ENCODE peak calls at places on chromosomes 6 and 20, in eight cellular contexts. One of them, this sample, is unnamed. For H3K4me1, the result is how much of the 10 kb centered on the place peaks cover.

GRCh38 chr6:21149460-21149859 is 444.1 kb upstream of the SOX4 start:
- DNase-seq in GM23338: no peak
- DNase-seq in tibial artery: no peak
- DNase-seq in ovary: no peak
- DNase-seq in breast epithelium: no peak
- DNase-seq in naive thymus-derived CD4-positive, alpha-beta T cell: no peak
- DNase-seq in heart left ventricle: no peak
- DNase-seq in Panc1: no peak
- DNase-seq in this sample: no peak

GRCh38 chr20:49610701-49611538 is 43.0 kb upstream of the PTGIS start:
- DNase-seq in GM23338: peak
- DNase-seq in tibial artery: peak
- DNase-seq in ovary: peak
- DNase-seq in breast epithelium: peak
- DNase-seq in naive thymus-derived CD4-positive, alpha-beta T cell: peak
- DNase-seq in heart left ventricle: peak
- DNase-seq in Panc1: peak
- DNase-seq in this sample: peak

GRCh38 chr6:34246563-34247391 is 2.0 kb downstream of the SMIM29 start:
- DNase-seq in GM23338: peak
- DNase-seq in tibial artery: no peak
- DNase-seq in ovary: no peak
- DNase-seq in breast epithelium: no peak
- DNase-seq in naive thymus-derived CD4-positive, alpha-beta T cell: peak
- DNase-seq in heart left ventricle: no peak
- DNase-seq in Panc1: no peak
- DNase-seq in this sample: peak

GRCh38 chr6:79599725-79600259 is 31.3 kb upstream of the SH3BGRL2 start:
- DNase-seq in GM23338: no peak
- DNase-seq in tibial artery: no peak
- DNase-seq in ovary: no peak
- DNase-seq in breast epithelium: no peak
- DNase-seq in naive thymus-derived CD4-positive, alpha-beta T cell: no peak
- DNase-seq in heart left ventricle: no peak
- DNase-seq in Panc1: no peak
- DNase-seq in this sample: no peak

GRCh38 chr6:89895273-89895874 is 1.1 kb downstream of the GJA10 start:
- DNase-seq in GM23338: peak
- DNase-seq in tibial artery: no peak
- DNase-seq in ovary: no peak
- DNase-seq in breast epithelium: no peak
- DNase-seq in naive thymus-derived CD4-positive, alpha-beta T cell: no peak
- DNase-seq in heart left ventricle: no peak
- DNase-seq in Panc1: no peak
- DNase-seq in this sample: no peak

GRCh38 chr6:30592287-30592686 is 21.0 kb downstream of the ABCF1 start:
- DNase-seq in GM23338: no peak
- DNase-seq in tibial artery: no peak
- DNase-seq in ovary: no peak
- DNase-seq in breast epithelium: no peak
- DNase-seq in naive thymus-derived CD4-positive, alpha-beta T cell: no peak
- DNase-seq in heart left ventricle: no peak
- DNase-seq in Panc1: no peak
- DNase-seq in this sample: no peak

GRCh38 chr20:41392871-41393704 is 26.5 kb upstream of the EMILIN3 start:
- DNase-seq in GM23338: no peak
- DNase-seq in tibial artery: no peak
- DNase-seq in ovary: peak
- DNase-seq in breast epithelium: no peak
- DNase-seq in naive thymus-derived CD4-positive, alpha-beta T cell: no peak
- DNase-seq in heart left ventricle: peak
- DNase-seq in Panc1: no peak
- DNase-seq in this sample: peak

GRCh38 chr6:21891065-21891464 is 297.5 kb downstream of the SOX4 start:
- DNase-seq in GM23338: peak
- DNase-seq in tibial artery: no peak
- DNase-seq in ovary: no peak
- DNase-seq in breast epithelium: no peak
- DNase-seq in naive thymus-derived CD4-positive, alpha-beta T cell: no peak
- DNase-seq in heart left ventricle: no peak
- DNase-seq in Panc1: no peak
- DNase-seq in this sample: no peak

GRCh38 chr6:170151235-170152110 is 139.4 kb downstream of the DLL1 start:
- DNase-seq in GM23338: no peak
- DNase-seq in tibial artery: no peak
- DNase-seq in ovary: peak
- DNase-seq in breast epithelium: no peak
- DNase-seq in naive thymus-derived CD4-positive, alpha-beta T cell: no peak
- DNase-seq in heart left ventricle: peak
- DNase-seq in Panc1: no peak
- DNase-seq in this sample: peak

GRCh38 chr6:170153436-170154319 is 137.2 kb downstream of the DLL1 start:
- DNase-seq in GM23338: peak
- DNase-seq in tibial artery: no peak
- DNase-seq in ovary: no peak
- DNase-seq in breast epithelium: no peak
- DNase-seq in naive thymus-derived CD4-positive, alpha-beta T cell: no peak
- DNase-seq in heart left ventricle: no peak
- DNase-seq in Panc1: no peak
- DNase-seq in this sample: no peak

GRCh38 chr6:170150590-170150945 is 140.3 kb downstream of the DLL1 start:
- DNase-seq in GM23338: no peak
- DNase-seq in tibial artery: no peak
- DNase-seq in ovary: no peak
- DNase-seq in breast epithelium: no peak
- DNase-seq in naive thymus-derived CD4-positive, alpha-beta T cell: no peak
- DNase-seq in heart left ventricle: no peak
- DNase-seq in Panc1: no peak
- DNase-seq in this sample: no peak

GRCh38 chr6:170152989-170153388 is 137.9 kb downstream of the DLL1 start:
- DNase-seq in GM23338: peak
- DNase-seq in tibial artery: no peak
- DNase-seq in ovary: no peak
- DNase-seq in breast epithelium: peak
- DNase-seq in naive thymus-derived CD4-positive, alpha-beta T cell: no peak
- DNase-seq in heart left ventricle: no peak
- DNase-seq in Panc1: no peak
- DNase-seq in this sample: no peak

DNA sequence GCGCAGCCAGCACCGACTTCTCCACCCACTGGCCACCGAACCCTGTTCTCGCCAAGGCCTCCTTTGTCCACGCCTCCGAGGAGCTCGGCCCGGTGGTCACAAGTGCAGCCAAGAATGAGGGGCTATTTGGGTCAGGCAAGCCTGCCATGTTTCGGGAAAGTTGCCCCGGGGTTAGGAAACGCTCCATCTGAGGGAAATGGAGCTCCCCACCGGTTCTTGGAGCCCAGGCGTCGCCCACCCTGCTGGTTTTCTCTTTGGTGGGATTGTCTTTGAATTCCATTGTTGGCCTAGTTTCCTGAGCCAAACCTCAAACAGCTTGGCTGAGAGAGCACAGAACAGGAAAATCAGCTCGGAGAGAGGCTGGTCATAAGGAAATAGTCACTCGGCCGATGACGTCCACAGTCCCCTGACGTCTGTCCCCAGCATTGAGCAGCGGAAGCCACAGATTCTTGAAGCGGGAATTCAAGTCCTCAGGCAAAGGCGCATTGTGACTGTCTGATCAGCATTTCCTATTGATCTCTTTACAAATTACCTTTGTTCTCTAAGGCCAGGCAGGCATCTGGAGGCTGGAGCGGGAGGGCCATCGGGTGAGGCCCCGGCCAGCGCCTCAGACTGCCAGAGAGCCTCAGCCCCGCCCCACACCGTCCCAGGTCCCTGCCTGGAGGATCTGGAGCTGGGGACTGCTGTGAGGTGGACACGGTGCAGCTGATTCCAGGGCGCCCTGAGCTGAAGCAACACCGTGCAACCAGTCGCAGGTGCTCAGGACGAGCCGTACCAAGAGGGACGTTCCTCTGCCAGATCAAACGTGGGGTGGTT is 138.6 kb downstream of the DLL1 start:
- DNase-seq in GM23338: no peak
- DNase-seq in tibial artery: peak
- DNase-seq in ovary: peak
- DNase-seq in breast epithelium: no peak
- DNase-seq in naive thymus-derived CD4-positive, alpha-beta T cell: no peak
- DNase-seq in heart left ventricle: peak
- DNase-seq in Panc1: no peak
- DNase-seq in this sample: no peak
- H3K4me1 ChIP-seq in GM23338: under half
- H3K4me1 ChIP-seq in tibial artery: under half
- H3K4me1 ChIP-seq in ovary: under half
- H3K4me1 ChIP-seq in breast epithelium: under half
- H3K4me1 ChIP-seq in naive thymus-derived CD4-positive, alpha-beta T cell: under half
- H3K4me1 ChIP-seq in heart left ventricle: under half
- H3K4me1 ChIP-seq in Panc1: under half
- H3K4me1 ChIP-seq in this sample: under half

DNA sequence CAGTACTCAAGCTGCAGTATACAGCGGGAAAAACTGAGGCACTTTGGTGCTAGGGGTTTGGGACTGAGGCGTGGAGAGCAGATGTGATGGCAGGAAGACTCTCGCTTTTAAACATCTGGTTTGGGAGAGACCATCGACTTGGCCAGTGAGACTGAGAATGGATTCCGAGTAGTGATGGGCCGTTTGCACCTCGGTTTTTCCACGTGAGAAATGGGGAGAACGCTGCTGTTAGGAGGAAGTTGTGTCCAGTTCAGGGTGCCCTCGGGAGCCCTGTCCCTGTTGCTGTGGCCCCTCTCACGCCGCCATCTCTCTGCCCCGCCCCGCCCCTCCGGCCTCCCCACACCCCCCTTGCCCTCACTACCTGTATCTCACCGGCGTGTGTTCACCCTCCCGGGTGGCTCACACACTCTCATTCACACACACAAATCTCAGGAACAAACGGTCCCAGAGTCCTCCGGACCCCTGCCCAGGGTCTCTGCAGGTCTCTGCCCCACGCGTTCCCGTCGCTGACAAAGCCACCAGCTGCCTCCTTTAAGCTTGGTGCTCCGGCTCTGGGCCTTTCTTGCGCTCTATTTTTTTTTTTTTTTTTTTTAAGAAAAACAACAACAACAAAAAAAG is 2.7 kb downstream of the SOX12 start:
- DNase-seq in GM23338: no peak
- DNase-seq in tibial artery: no peak
- DNase-seq in ovary: no peak
- DNase-seq in breast epithelium: no peak
- DNase-seq in naive thymus-derived CD4-positive, alpha-beta T cell: no peak
- DNase-seq in heart left ventricle: no peak
- DNase-seq in Panc1: no peak
- DNase-seq in this sample: no peak
- H3K4me3 ChIP-seq in GM23338: peak
- H3K4me3 ChIP-seq in tibial artery: peak
- H3K4me3 ChIP-seq in ovary: peak
- H3K4me3 ChIP-seq in breast epithelium: peak
- H3K4me3 ChIP-seq in naive thymus-derived CD4-positive, alpha-beta T cell: no peak
- H3K4me3 ChIP-seq in heart left ventricle: peak
- H3K4me3 ChIP-seq in Panc1: peak
- H3K4me3 ChIP-seq in this sample: peak

GRCh38 chr6:137692308-137692707 is 174.8 kb upstream of the TNFAIP3 start:
- DNase-seq in GM23338: no peak
- DNase-seq in tibial artery: no peak
- DNase-seq in ovary: no peak
- DNase-seq in breast epithelium: no peak
- DNase-seq in naive thymus-derived CD4-positive, alpha-beta T cell: no peak
- DNase-seq in heart left ventricle: no peak
- DNase-seq in Panc1: no peak
- DNase-seq in this sample: no peak

GRCh38 chr6:137689377-137689776 is 177.7 kb upstream of the TNFAIP3 start:
- DNase-seq in GM23338: no peak
- DNase-seq in tibial artery: no peak
- DNase-seq in ovary: peak
- DNase-seq in breast epithelium: no peak
- DNase-seq in naive thymus-derived CD4-positive, alpha-beta T cell: no peak
- DNase-seq in heart left ventricle: no peak
- DNase-seq in Panc1: no peak
- DNase-seq in this sample: no peak

GRCh38 chr6:137688230-137688971 is 178.7 kb upstream of the TNFAIP3 start:
- DNase-seq in GM23338: no peak
- DNase-seq in tibial artery: no peak
- DNase-seq in ovary: no peak
- DNase-seq in breast epithelium: no peak
- DNase-seq in naive thymus-derived CD4-positive, alpha-beta T cell: no peak
- DNase-seq in heart left ventricle: no peak
- DNase-seq in Panc1: no peak
- DNase-seq in this sample: no peak

GRCh38 chr6:137690721-137691120 is 176.3 kb upstream of the TNFAIP3 start:
- DNase-seq in GM23338: no peak
- DNase-seq in tibial artery: no peak
- DNase-seq in ovary: no peak
- DNase-seq in breast epithelium: no peak
- DNase-seq in naive thymus-derived CD4-positive, alpha-beta T cell: no peak
- DNase-seq in heart left ventricle: no peak
- DNase-seq in Panc1: no peak
- DNase-seq in this sample: no peak

GRCh38 chr6:137690029-137690428 is 177.0 kb upstream of the TNFAIP3 start:
- DNase-seq in GM23338: no peak
- DNase-seq in tibial artery: no peak
- DNase-seq in ovary: no peak
- DNase-seq in breast epithelium: no peak
- DNase-seq in naive thymus-derived CD4-positive, alpha-beta T cell: no peak
- DNase-seq in heart left ventricle: no peak
- DNase-seq in Panc1: no peak
- DNase-seq in this sample: no peak
- H3K4me1 ChIP-seq in GM23338: under half
- H3K4me1 ChIP-seq in tibial artery: under half
- H3K4me1 ChIP-seq in ovary: under half
- H3K4me1 ChIP-seq in breast epithelium: under half
- H3K4me1 ChIP-seq in naive thymus-derived CD4-positive, alpha-beta T cell: under half
- H3K4me1 ChIP-seq in heart left ventricle: under half
- H3K4me1 ChIP-seq in Panc1: under half
- H3K4me1 ChIP-seq in this sample: under half

GRCh38 chr6:26318459-26319404 is 46.3 kb upstream of the BTN3A2 start:
- DNase-seq in GM23338: no peak
- DNase-seq in tibial artery: no peak
- DNase-seq in ovary: no peak
- DNase-seq in breast epithelium: no peak
- DNase-seq in naive thymus-derived CD4-positive, alpha-beta T cell: no peak
- DNase-seq in heart left ventricle: no peak
- DNase-seq in Panc1: no peak
- DNase-seq in this sample: no peak

GRCh38 chr6:26323525-26324294 is 41.3 kb upstream of the BTN3A2 start:
- DNase-seq in GM23338: no peak
- DNase-seq in tibial artery: no peak
- DNase-seq in ovary: no peak
- DNase-seq in breast epithelium: no peak
- DNase-seq in naive thymus-derived CD4-positive, alpha-beta T cell: no peak
- DNase-seq in heart left ventricle: no peak
- DNase-seq in Panc1: no peak
- DNase-seq in this sample: no peak

GRCh38 chr6:26322645-26323482 is 42.1 kb upstream of the BTN3A2 start:
- DNase-seq in GM23338: peak
- DNase-seq in tibial artery: no peak
- DNase-seq in ovary: peak
- DNase-seq in breast epithelium: no peak
- DNase-seq in naive thymus-derived CD4-positive, alpha-beta T cell: peak
- DNase-seq in heart left ventricle: peak
- DNase-seq in Panc1: peak
- DNase-seq in this sample: no peak

GRCh38 chr6:26319405-26320128 is 45.4 kb upstream of the BTN3A2 start:
- DNase-seq in GM23338: peak
- DNase-seq in tibial artery: no peak
- DNase-seq in ovary: no peak
- DNase-seq in breast epithelium: no peak
- DNase-seq in naive thymus-derived CD4-positive, alpha-beta T cell: no peak
- DNase-seq in heart left ventricle: no peak
- DNase-seq in Panc1: no peak
- DNase-seq in this sample: no peak

DNA sequence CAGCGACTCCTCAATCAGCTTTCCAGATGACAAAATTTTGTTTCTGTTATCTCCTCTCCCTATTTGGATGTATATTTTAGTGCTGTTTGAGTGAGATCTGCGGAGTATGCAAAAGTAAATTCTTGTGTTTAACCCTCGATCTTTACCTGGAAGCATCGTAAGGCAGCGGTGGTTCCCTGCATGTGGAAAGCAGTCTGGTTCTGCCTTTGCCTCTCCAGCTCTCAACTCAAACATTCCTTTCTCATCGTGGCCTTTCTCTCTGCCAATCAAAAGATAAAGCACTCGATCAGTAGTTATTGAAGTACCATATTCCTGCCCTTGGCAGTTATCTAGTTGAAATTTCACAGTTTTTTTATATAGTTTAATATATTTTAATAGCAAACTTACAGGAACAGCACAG is 44.0 kb upstream of the BTN3A2 start:
- DNase-seq in GM23338: no peak
- DNase-seq in tibial artery: no peak
- DNase-seq in ovary: no peak
- DNase-seq in breast epithelium: no peak
- DNase-seq in naive thymus-derived CD4-positive, alpha-beta T cell: no peak
- DNase-seq in heart left ventricle: no peak
- DNase-seq in Panc1: no peak
- DNase-seq in this sample: no peak
- H3K4me3 ChIP-seq in GM23338: peak
- H3K4me3 ChIP-seq in tibial artery: no peak
- H3K4me3 ChIP-seq in ovary: no peak
- H3K4me3 ChIP-seq in breast epithelium: no peak
- H3K4me3 ChIP-seq in naive thymus-derived CD4-positive, alpha-beta T cell: no peak
- H3K4me3 ChIP-seq in heart left ventricle: no peak
- H3K4me3 ChIP-seq in Panc1: peak
- H3K4me3 ChIP-seq in this sample: no peak